ENCODE peak calls at places on chromosomes 13 and 19, in four cellular contexts. R is cardiac fibroblast, E is hepatocyte, W is suprapubic skin. Q is an unnamed sample.

GRCh38 chr13:113926951-113927660 is 46.8 kb downstream of the C13orf46 start:
- DNase-seq in E (no peak), W (peak), R (no peak), Q (peak)

GRCh38 chr13:96053003-96053703 is at the start of gene UGGT2:
- DNase-seq in E (peak), R (peak), W (peak), Q (peak)

GRCh38 chr13:61286148-61286745 is 129.4 kb downstream of the PCDH20 start:
- DNase-seq in W (no peak), E (peak), R (no peak), Q (no peak)

GRCh38 chr19:12841094-12841493 is 2.8 kb downstream of the MAST1 start:
- DNase-seq in W (no peak), R (peak), E (peak), Q (no peak)

GRCh38 chr19:41877490-41877876 is 404 bp downstream of the CD79A start:
- DNase-seq in E (no peak), W (no peak), R (no peak), Q (no peak)

GRCh38 chr13:98112456-98112855 is 30.4 kb upstream of the FARP1 start:
- DNase-seq in W (no peak), E (no peak), R (no peak), Q (no peak)

GRCh38 chr19:23283925-23284324 is 33.7 kb upstream of the ZNF724 start:
- DNase-seq in R (peak), W (no peak), E (peak), Q (peak)

GRCh38 chr13:72886272-72887062 is 104.5 kb downstream of the PIBF1 start:
- DNase-seq in E (no peak), R (peak), W (no peak), Q (no peak)

GRCh38 chr13:72808917-72809500 is 27.1 kb downstream of the PIBF1 start:
- DNase-seq in E (peak), R (peak), W (no peak), Q (no peak)

GRCh38 chr13:40874138-40874776 is 84.8 kb downstream of the SLC25A15 start:
- DNase-seq in R (peak), W (no peak), E (no peak), Q (no peak)

GRCh38 chr13:111491021-111491420 is 170.6 kb downstream of the TEX29 start:
- DNase-seq in E (no peak), R (no peak), W (no peak), Q (no peak)

GRCh38 chr13:24208314-24208713 is 47.8 kb downstream of the SPATA13 start:
- DNase-seq in W (no peak), R (peak), E (no peak), Q (no peak)

GRCh38 chr13:66992183-66992582 is 238.0 kb downstream of the PCDH9 start:
- DNase-seq in E (no peak), W (no peak), R (peak), Q (no peak)

GRCh38 chr13:72891423-72891822 is 109.5 kb downstream of the PIBF1 start:
- DNase-seq in W (no peak), R (no peak), E (no peak), Q (no peak)

GRCh38 chr13:40205771-40206240 is 460.6 kb downstream of the FOXO1 start:
- DNase-seq in E (no peak), W (no peak), R (no peak), Q (no peak)

GRCh38 chr19:50510121-50510670 is 795 bp downstream of the JOSD2 start:
- DNase-seq in E (no peak), R (no peak), W (peak), Q (no peak)

GRCh38 chr13:113759525-113760137 is 605 bp downstream of the TMEM255B start:
- DNase-seq in W (peak), E (no peak), R (peak), Q (peak)

GRCh38 chr13:75675421-75675820 is 39.3 kb downstream of the LMO7 start:
- DNase-seq in W (no peak), E (no peak), R (peak), Q (no peak)

GRCh38 chr13:100530645-100531044 is 57.9 kb downstream of the GGACT start:
- DNase-seq in R (peak), W (no peak), E (no peak), Q (peak)

GRCh38 chr19:49637865-49638350 is 2.0 kb downstream of the RRAS start:
- DNase-seq in E (peak), W (peak), R (peak), Q (peak)

GRCh38 chr13:43865892-43866291 is 13.6 kb downstream of the CCDC122 start:
- DNase-seq in E (no peak), W (no peak), R (peak), Q (no peak)

GRCh38 chr13:91154954-91155353 is 192.5 kb upstream of the MIR17HG start:
- DNase-seq in E (no peak), R (no peak), W (no peak), Q (no peak)

GRCh38 chr19:11192957-11193939 is 4.1 kb downstream of the KANK2 start:
- DNase-seq in W (no peak), R (no peak), E (no peak), Q (no peak)

GRCh38 chr19:17338440-17339078 is 1.2 kb downstream of the GTPBP3 start:
- DNase-seq in E (no peak), W (peak), R (no peak), Q (no peak)

GRCh38 chr13:73058741-73059459 is at the start of gene KLF5:
- DNase-seq in R (peak), E (peak), W (peak), Q (peak)

DNA sequence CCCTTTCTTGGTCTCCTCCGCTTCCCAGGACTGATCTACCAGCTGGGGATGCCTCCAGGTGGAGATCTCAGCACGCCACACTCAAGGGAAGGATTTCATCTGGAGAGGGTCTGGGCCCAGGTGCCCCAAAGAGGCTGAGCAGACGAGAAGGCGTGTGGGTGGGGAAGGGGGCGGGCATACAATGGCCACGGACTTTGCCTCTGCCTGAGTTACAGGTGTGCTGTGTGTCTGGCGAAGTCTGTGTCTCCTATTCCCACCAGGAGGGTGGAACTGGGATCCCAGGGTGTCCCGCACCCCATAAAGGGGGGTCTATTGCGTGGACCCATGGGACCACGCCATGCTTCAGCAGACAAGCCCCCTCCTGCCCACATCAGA is 3.6 kb downstream of the TLE2 start:
- DNase-seq in E (peak), R (no peak), W (no peak), Q (no peak)
- H3K4me3 ChIP-seq in E (no peak), R (no peak), W (no peak), Q (no peak)

GRCh38 chr13:27425151-27425917 is 915 bp downstream of the GTF3A start:
- DNase-seq in E (no peak), W (no peak), R (peak), Q (no peak)

GRCh38 chr13:27424246-27425150 is at the start of gene GTF3A:
- DNase-seq in W (peak), E (peak), R (peak), Q (peak)

GRCh38 chr13:27421101-27421881 is 3.1 kb upstream of the GTF3A start:
- DNase-seq in R (no peak), E (no peak), W (no peak), Q (no peak)

GRCh38 chr13:27425918-27426630 is 1.7 kb downstream of the GTF3A start:
- DNase-seq in W (peak), R (peak), E (peak), Q (peak)

DNA sequence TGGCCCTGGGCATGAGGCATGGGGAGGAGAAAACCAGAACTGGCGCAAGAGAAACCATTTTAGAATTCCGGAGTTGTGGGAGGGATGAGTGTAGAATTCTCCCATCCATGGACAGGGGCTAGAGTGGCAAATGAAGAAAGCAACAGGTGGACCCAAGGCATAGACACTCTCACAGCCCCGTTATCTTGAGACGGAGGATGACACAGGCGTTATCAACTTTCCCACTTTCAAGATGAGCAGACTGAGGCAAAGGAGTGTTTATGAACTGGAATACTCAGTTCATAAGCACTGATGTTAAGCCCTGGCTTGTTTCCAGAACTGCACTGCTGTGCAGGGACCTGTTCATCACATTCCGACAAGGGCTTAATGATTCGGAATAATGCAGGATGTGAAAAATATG is 1.1 kb upstream of the GTF3A start:
- DNase-seq in E (no peak), R (no peak), W (no peak), Q (no peak)
- TF ChIP-seq CTCF in E (no peak), R (no peak), W (no peak), Q (no peak)

GRCh38 chr13:32969516-32969941 is 46.7 kb upstream of the KL start:
- DNase-seq in E (peak), W (no peak), R (peak), Q (no peak)
- H3K4me3 ChIP-seq in E (no peak), W (peak), R (no peak), Q (peak)

DNA sequence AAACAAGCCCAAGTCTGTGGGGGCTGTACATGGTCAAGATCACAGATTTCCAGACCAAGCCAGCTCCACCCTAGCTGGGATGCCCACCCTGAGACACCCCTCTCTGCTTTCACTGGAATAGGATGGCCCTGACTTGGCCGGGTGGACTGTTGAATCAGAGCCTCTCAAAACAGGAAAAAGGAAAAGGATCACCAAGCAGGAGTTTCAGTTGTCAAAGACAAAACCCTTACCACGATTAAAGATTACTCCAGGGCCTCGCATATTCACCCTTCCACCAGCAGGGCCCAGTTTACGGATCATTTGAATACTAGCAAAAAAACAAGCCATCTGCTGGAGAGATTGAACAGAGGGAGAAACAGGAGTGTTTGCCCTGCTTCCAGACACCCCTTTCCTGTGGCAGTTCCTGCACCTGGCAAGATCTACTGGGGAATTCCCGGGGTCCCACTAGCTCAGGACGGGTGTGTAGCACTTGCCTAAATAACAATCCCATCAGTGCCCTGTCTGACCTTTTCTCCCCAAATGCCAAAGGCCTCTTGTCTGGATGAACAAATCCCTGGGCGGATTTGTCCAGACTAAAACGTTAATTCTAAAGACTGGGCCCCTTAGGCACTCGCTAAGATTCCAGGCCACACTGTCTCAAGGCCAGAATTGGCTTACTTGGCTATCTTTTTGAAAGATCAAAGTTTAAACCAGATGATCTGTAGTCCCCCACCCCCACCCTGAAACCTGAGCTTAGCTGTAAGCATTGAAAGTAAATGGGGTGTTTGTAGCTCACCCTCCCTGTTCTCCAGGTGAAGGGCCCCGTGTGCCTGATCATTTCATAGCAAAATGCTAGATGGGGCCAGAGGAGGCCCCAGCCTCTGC is 38.4 kb downstream of the ACTN4 start:
- DNase-seq in R (peak), E (peak), W (peak), Q (no peak)
- TF ChIP-seq CTCF in R (peak), E (peak), W (peak), Q (peak)

GRCh38 chr19:45152504-45153338 is 8.1 kb downstream of the NKPD1 start:
- DNase-seq in W (no peak), E (peak), R (peak), Q (no peak)
- H3K4me3 ChIP-seq in W (peak), E (no peak), R (peak), Q (peak)

GRCh38 chr13:81927347-81927746 is 1586.4 kb upstream of the SPRY2 start:
- DNase-seq in R (no peak), E (no peak), W (no peak), Q (no peak)

GRCh38 chr13:81929988-81930387 is 1589.1 kb upstream of the SPRY2 start:
- DNase-seq in R (peak), E (peak), W (no peak), Q (no peak)
- TF ChIP-seq CTCF in R (no peak), E (peak), W (no peak), Q (no peak)

DNA sequence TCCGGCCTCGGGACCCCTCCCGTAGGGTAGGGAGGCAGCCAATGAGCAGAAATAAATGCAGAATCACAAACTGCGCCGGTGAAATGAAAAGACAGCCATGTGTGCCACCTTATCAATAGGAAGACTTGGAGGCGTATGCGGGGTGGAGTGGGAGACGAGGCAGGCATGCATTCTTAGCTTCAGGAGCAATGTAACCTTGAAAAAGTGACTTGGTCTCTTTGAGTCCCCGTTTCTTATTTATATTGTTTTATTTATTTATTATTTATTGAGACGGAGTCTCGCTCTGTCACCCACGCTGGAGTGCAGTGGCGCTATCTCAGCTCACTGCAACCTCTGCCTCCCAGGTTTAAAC is 16.0 kb downstream of the SSC5D start:
- DNase-seq in R (no peak), W (no peak), E (no peak), Q (no peak)
- H3K4me3 ChIP-seq in R (no peak), W (peak), E (no peak), Q (no peak)

GRCh38 chr13:78241278-78241919 is 322.8 kb upstream of the EDNRB start:
- DNase-seq in W (no peak), R (peak), E (peak), Q (no peak)
- TF ChIP-seq CTCF in W (no peak), R (peak), E (peak), Q (no peak)

Q was measured in tibial artery.